ENCODE peak calls at places on chromosome 1, in six cellular contexts. E is cardiac fibroblast, W is NCI-H1092 treated with DMSO at 0.1 percent for 48 hours, S is EL, M is fibroblast of lung, G is head of caudate nucleus. R is an unnamed sample.

GRCh38 chr1:29670752-29671151 is 434.4 kb downstream of the PTPRU start:
- DNase-seq in M (no peak), W (no peak), E (no peak), S (no peak), G (no peak), R (no peak)

GRCh38 chr1:234600418-234601216 is 9.4 kb downstream of the IRF2BP2 start:
- DNase-seq in M (no peak), W (peak), G (no peak), E (peak), S (no peak), R (peak)

GRCh38 chr1:17922833-17923232 is 167.7 kb downstream of the ACTL8 start:
- DNase-seq in G (peak), M (peak), E (peak), W (peak), S (peak), R (peak)

GRCh38 chr1:183339556-183340167 is 78.5 kb downstream of the NMNAT2 start:
- DNase-seq in E (no peak), M (no peak), S (no peak), W (peak), G (no peak), R (no peak)

GRCh38 chr1:111221633-111222286 is 5.8 kb upstream of the CHI3L2 start:
- DNase-seq in M (peak), S (peak), W (no peak), G (no peak), E (no peak), R (peak)

GRCh38 chr1:10692401-10693021 is 103.9 kb downstream of the CASZ1 start:
- DNase-seq in S (peak), G (no peak), E (no peak), W (peak), M (no peak), R (no peak)

GRCh38 chr1:41662061-41662655 is 177.7 kb upstream of the EDN2 start:
- DNase-seq in E (peak), G (peak), M (peak), W (peak), S (peak), R (peak)

GRCh38 chr1:190429932-190430331 is 47.7 kb downstream of the BRINP3 start:
- DNase-seq in M (no peak), E (no peak), W (no peak), G (no peak), S (no peak), R (no peak)